ENCODE peak calls at places on chromosomes 3 and 15, in six cellular contexts. H, V, X, M, K and Q are unnamed samples.

GRCh38 chr3:28678083-28678482 is 329.5 kb upstream of the AZI2 start:
- DNase-seq in H (no peak), X (no peak), M (no peak), K (no peak), V (no peak), Q (no peak)

GRCh38 chr3:139203752-139204151 is 140.1 kb upstream of the MRPS22 start:
- DNase-seq in H (no peak), M (no peak), K (no peak), V (no peak), X (no peak), Q (no peak)

GRCh38 chr15:69973102-69973714 is 124.5 kb downstream of the TLE3 start:
- DNase-seq in H (no peak), K (peak; percentile 84), V (peak; percentile 22), M (no peak), X (no peak), Q (peak; percentile 71)

GRCh38 chr3:139301183-139301582 is 42.6 kb upstream of the MRPS22 start:
- DNase-seq in K (no peak), X (no peak), H (no peak), M (no peak), V (no peak), Q (no peak)

GRCh38 chr3:122100591-122101491 is 45.7 kb downstream of the CD86 start:
- DNase-seq in K (no peak), H (no peak), V (no peak), M (no peak), X (no peak), Q (no peak)

GRCh38 chr3:188230962-188231361 is 77.0 kb downstream of the LPP start:
- DNase-seq in V (no peak), X (no peak), K (no peak), M (no peak), H (no peak), Q (peak; percentile 40)

GRCh38 chr15:55916666-55917409 is 76.6 kb downstream of the NEDD4 start:
- DNase-seq in V (peak; percentile 66), H (no peak), X (no peak), M (no peak), K (peak; percentile 19), Q (no peak)

GRCh38 chr15:92277776-92278175 is 115.9 kb upstream of the ST8SIA2 start:
- DNase-seq in H (no peak), X (peak; percentile 28), K (peak; percentile 33), V (peak; percentile 2), M (peak; percentile 28), Q (peak; percentile 8)

GRCh38 chr15:66722757-66723540 is 20.9 kb downstream of the SMAD6 start:
- DNase-seq in H (no peak), X (no peak), M (no peak), K (no peak), V (no peak), Q (no peak)

GRCh38 chr3:167110906-167111305 is 269.2 kb downstream of the ZBBX start:
- DNase-seq in X (no peak), K (peak; percentile 11), V (peak; percentile 51), H (no peak), M (no peak), Q (no peak)

GRCh38 chr15:35304389-35304788 is 219.3 kb upstream of the NANOGP8 start:
- DNase-seq in K (no peak), V (no peak), H (no peak), M (no peak), X (no peak), Q (no peak)

GRCh38 chr3:129592362-129593150 is 13.9 kb downstream of the PLXND1 start:
- DNase-seq in K (no peak), H (peak; percentile 68), V (no peak), X (no peak), M (peak; percentile 72), Q (no peak)

GRCh38 chr3:114213669-114214541 is 23.5 kb downstream of the ZNF80 start:
- DNase-seq in X (no peak), M (no peak), K (peak; percentile 11), V (peak; percentile 19), H (peak; percentile 55), Q (no peak)

GRCh38 chr3:108102420-108103039 is 11.7 kb upstream of the CD47 start:
- DNase-seq in H (no peak), K (no peak), V (no peak), M (no peak), X (no peak), Q (no peak)

GRCh38 chr3:159907828-159908227 is 80.8 kb upstream of the IL12A start:
- DNase-seq in H (no peak), V (no peak), M (no peak), K (no peak), X (no peak), Q (no peak)

GRCh38 chr3:135148431-135148830 is 353.4 kb downstream of the EPHB1 start:
- DNase-seq in K (no peak), H (no peak), V (no peak), X (no peak), M (no peak), Q (no peak)

GRCh38 chr3:3053974-3054373 is 56.2 kb downstream of the IL5RA start:
- DNase-seq in H (no peak), K (no peak), M (no peak), V (no peak), X (no peak), Q (no peak)

GRCh38 chr3:57095361-57095760 is 34.9 kb downstream of the SPATA12 start:
- DNase-seq in V (no peak), H (no peak), M (no peak), X (no peak), K (no peak), Q (no peak)

GRCh38 chr3:63976166-63976861 is 47.0 kb downstream of the PSMD6 start:
- DNase-seq in M (no peak), X (no peak), K (peak; percentile 59), H (no peak), V (peak; percentile 92), Q (no peak)

GRCh38 chr3:155232605-155233004 is 60.9 kb downstream of the STRIT1 start:
- DNase-seq in M (no peak), K (peak; percentile 49), H (no peak), V (peak; percentile 88), X (peak; percentile 71), Q (peak; percentile 54)

GRCh38 chr3:161069441-161070251 is 35.5 kb downstream of the B3GALNT1 start:
- DNase-seq in M (no peak), H (peak; percentile 19), K (peak; percentile 71), X (peak; percentile 81), V (peak; percentile 65), Q (no peak)